ENCODE peak calls at places on chromosome 19, in seven cellular contexts. F is mesendoderm, N is H1, R is neuronal stem cell, Q is H9, D is mesenchymal stem cell, G is IMR-90. X is an unnamed sample.

GRCh38 chr19:55495646-55496349 is 7.6 kb downstream of the SSC5D start:
- DNase-seq in F (peak), N (no peak), R (no peak), Q (peak), D (no peak), G (no peak), X (peak)

GRCh38 chr19:47697863-47698609 is 15.2 kb upstream of the EHD2 start:
- DNase-seq in F (peak), N (peak), R (peak), Q (peak), D (peak), G (peak), X (peak)

GRCh38 chr19:28239270-28239669 is 973.7 kb downstream of the UQCRFS1 start:
- DNase-seq in F (peak), N (peak), R (peak), Q (peak), D (no peak), G (no peak), X (no peak)

GRCh38 chr19:55481148-55482127 is 3.5 kb upstream of the NAT14 start:
- DNase-seq in F (peak), N (peak), R (no peak), Q (peak), D (no peak), G (no peak), X (no peak)

GRCh38 chr19:47058621-47059020 is 10.2 kb upstream of the TMEM160 start:
- DNase-seq in F (peak), N (no peak), R (peak), Q (no peak), D (no peak), G (no peak), X (peak)

GRCh38 chr19:48739400-48739825 is 997 bp downstream of the RASIP1 start:
- DNase-seq in F (no peak), N (no peak), R (no peak), Q (no peak), D (no peak), G (no peak), X (no peak)

GRCh38 chr19:48635966-48636858 is 967 bp downstream of the DBP start:
- DNase-seq in F (no peak), N (peak), R (no peak), Q (no peak), D (no peak), G (no peak), X (no peak)

GRCh38 chr19:47094557-47095517 is 18.7 kb downstream of the ZC3H4 start:
- DNase-seq in F (no peak), N (no peak), R (no peak), Q (no peak), D (no peak), G (no peak), X (no peak)

GRCh38 chr19:58203814-58204475 is 21.1 kb downstream of the ZNF274 start:
- DNase-seq in F (peak), N (no peak), R (no peak), Q (no peak), D (no peak), G (no peak), X (peak)

GRCh38 chr19:16051254-16052025 is 24.9 kb upstream of the TPM4 start:
- DNase-seq in F (no peak), N (no peak), R (no peak), Q (peak), D (no peak), G (no peak), X (peak)

GRCh38 chr19:32416749-32417469 is 11.3 kb downstream of the DPY19L3 start:
- DNase-seq in F (peak), N (no peak), R (no peak), Q (no peak), D (no peak), G (peak), X (no peak)

GRCh38 chr19:32421589-32422361 is 16.2 kb downstream of the DPY19L3 start:
- DNase-seq in F (no peak), N (no peak), R (no peak), Q (no peak), D (peak), G (no peak), X (peak)

GRCh38 chr19:32418155-32418554 is 12.6 kb downstream of the DPY19L3 start:
- DNase-seq in F (no peak), N (no peak), R (no peak), Q (no peak), D (no peak), G (no peak), X (no peak)

GRCh38 chr19:32422435-32422834 is 16.9 kb downstream of the DPY19L3 start:
- DNase-seq in F (no peak), N (no peak), R (no peak), Q (no peak), D (no peak), G (no peak), X (no peak)
- H3K4me2 ChIP-seq in F (no peak), N (no peak), R (no peak), Q (no peak), D (no peak), G (no peak), X (no peak)

GRCh38 chr19:18955042-18955441 is 14.0 kb upstream of the HOMER3 start:
- DNase-seq in F (no peak), N (no peak), R (no peak), Q (no peak), D (no peak), G (no peak), X (no peak)
- H3K18ac ChIP-seq in F (no peak), N (no peak), R (no peak), Q (no peak), D (no peak), G (no peak), X (no peak)

GRCh38 chr19:45994456-45994988 is 745 bp upstream of the CCDC61 start:
- DNase-seq in F (no peak), N (no peak), R (no peak), Q (no peak), D (no peak), G (no peak), X (no peak)

GRCh38 chr19:45985321-45985720 is 9.9 kb upstream of the CCDC61 start:
- DNase-seq in F (no peak), N (no peak), R (no peak), Q (no peak), D (no peak), G (no peak), X (no peak)

GRCh38 chr19:45995715-45996385 is 583 bp downstream of the CCDC61 start:
- DNase-seq in F (no peak), N (no peak), R (no peak), Q (no peak), D (peak), G (peak), X (no peak)

GRCh38 chr19:45994989-45995714 is at the start of gene CCDC61:
- DNase-seq in F (peak), N (peak), R (peak), Q (peak), D (peak), G (peak), X (peak)

GRCh38 chr19:45990113-45990728 is 5.0 kb upstream of the CCDC61 start:
- DNase-seq in F (no peak), N (no peak), R (no peak), Q (no peak), D (no peak), G (no peak), X (no peak)
- H2AK5ac ChIP-seq in F (no peak), N (no peak), R (no peak), Q (no peak), D (no peak), G (no peak), X (no peak)

GRCh38 chr19:44604241-44604640 is 9.1 kb upstream of the IGSF23 start:
- DNase-seq in F (no peak), N (no peak), R (no peak), Q (no peak), D (no peak), G (no peak), X (no peak)
- H3K4me2 ChIP-seq in F (no peak), N (peak), R (no peak), Q (no peak), D (no peak), G (no peak), X (no peak)

X was measured in trophoblast cell.